ENCODE peak calls at places on chromosomes 6 and 20, in ten cellular contexts. U is ovary, C is Karpas-422, A is right lobe of liver, B is lower lobe of right lung, F is neural progenitor cell, X is left ventricle myocardium inferior, J is tibial artery, I is pancreas, L is mammary epithelial cell. M is an unnamed sample.
A peak's percentile ranks its signal among the peaks of the same experiment; 100 is the strongest.

GRCh38 chr6:13304580-13305255 is 23.6 kb downstream of the TBC1D7 start:
- DNase-seq in U (no peak), C (peak; percentile 51), A (no peak), B (no peak), F (no peak), X (no peak), J (no peak), I (no peak), L (no peak), M (peak; percentile 28)

GRCh38 chr6:35780719-35781118 is at the start of gene CLPSL1:
- DNase-seq in U (no peak), C (no peak), A (no peak), B (no peak), F (no peak), X (no peak), J (no peak), I (no peak), L (no peak), M (no peak)

GRCh38 chr6:45415315-45415714 is 37.6 kb upstream of the SUPT3H start:
- DNase-seq in U (no peak), C (no peak), A (no peak), B (no peak), F (no peak), X (no peak), J (no peak), I (no peak), L (no peak), M (no peak)

GRCh38 chr6:44006123-44006871 is 121.0 kb downstream of the MRPL14 start:
- DNase-seq in U (no peak), C (no peak), A (peak; percentile 35), B (no peak), F (no peak), X (no peak), J (peak; percentile 39), I (no peak), L (no peak), M (no peak)

GRCh38 chr6:219019-219570 is 73.2 kb upstream of the DUSP22 start:
- DNase-seq in U (no peak), C (peak; percentile 38), A (no peak), B (no peak), F (peak; percentile 1), X (no peak), J (no peak), I (no peak), L (no peak), M (no peak)

GRCh38 chr6:107646176-107646575 is 156.3 kb downstream of the SOBP start:
- DNase-seq in U (no peak), C (no peak), A (no peak), B (peak; percentile 77), F (no peak), X (peak; percentile 72), J (peak; percentile 72), I (no peak), L (no peak), M (peak; percentile 89)

GRCh38 chr6:6057442-6058053 is 50.8 kb upstream of the NRN1 start:
- DNase-seq in U (no peak), C (peak; percentile 88), A (no peak), B (no peak), F (peak; percentile 57), X (no peak), J (no peak), I (no peak), L (peak; percentile 36), M (no peak)

GRCh38 chr20:2693286-2693995 is 861 bp downstream of the EBF4 start:
- DNase-seq in U (peak; percentile 75), C (no peak), A (no peak), B (no peak), F (peak; percentile 77), X (peak; percentile 44), J (peak; percentile 66), I (peak; percentile 57), L (no peak), M (no peak)

GRCh38 chr6:41634657-41635056 is 3.6 kb upstream of the MDFI start:
- DNase-seq in U (no peak), C (no peak), A (peak; percentile 46), B (peak; percentile 27), F (peak; percentile 51), X (no peak), J (no peak), I (no peak), L (no peak), M (no peak)

GRCh38 chr6:41637179-41638001 is 878 bp upstream of the MDFI start:
- DNase-seq in U (no peak), C (no peak), A (no peak), B (peak; percentile 48), F (peak; percentile 62), X (no peak), J (no peak), I (no peak), L (peak; percentile 46), M (no peak)

GRCh38 chr6:41636803-41637178 is 1.5 kb upstream of the MDFI start:
- DNase-seq in U (peak; percentile 46), C (no peak), A (peak; percentile 59), B (peak; percentile 71), F (peak; percentile 37), X (no peak), J (no peak), I (peak; percentile 76), L (peak; percentile 91), M (no peak)

GRCh38 chr6:41633235-41633634 is 5.0 kb upstream of the MDFI start:
- DNase-seq in U (no peak), C (no peak), A (no peak), B (no peak), F (no peak), X (no peak), J (no peak), I (no peak), L (no peak), M (no peak)

GRCh38 chr6:41635365-41635764 is 2.9 kb upstream of the MDFI start:
- DNase-seq in U (no peak), C (no peak), A (peak; percentile 19), B (peak; percentile 25), F (no peak), X (no peak), J (no peak), I (no peak), L (no peak), M (no peak)
- H3K27me3 ChIP-seq in U (no peaks in the 10 kb centered on the region), C (no peaks in the 10 kb centered on the region), A (peaks cover 7% of the 10 kb centered on the region), B (peaks cover 28% of the 10 kb centered on the region), F (peaks cover 75% of the 10 kb centered on the region), X (peaks cover 61% of the 10 kb centered on the region), J (peaks cover 5% of the 10 kb centered on the region), I (peaks cover 14% of the 10 kb centered on the region), L (no peaks in the 10 kb centered on the region), M (peaks cover 4% of the 10 kb centered on the region)

GRCh38 chr6:168133707-168134398 is 54.8 kb upstream of the FRMD1 start:
- DNase-seq in U (no peak), C (no peak), A (no peak), B (no peak), F (no peak), X (no peak), J (no peak), I (no peak), L (no peak), M (peak; percentile 54)

GRCh38 chr6:168134399-168135201 is 55.6 kb upstream of the FRMD1 start:
- DNase-seq in U (no peak), C (no peak), A (no peak), B (no peak), F (no peak), X (no peak), J (no peak), I (no peak), L (no peak), M (peak; percentile 51)

GRCh38 chr6:168131464-168132415 is 52.7 kb upstream of the FRMD1 start:
- DNase-seq in U (no peak), C (no peak), A (no peak), B (no peak), F (peak; percentile 56), X (no peak), J (no peak), I (no peak), L (no peak), M (peak; percentile 43)

GRCh38 chr6:168132531-168133184 is 53.6 kb upstream of the FRMD1 start:
- DNase-seq in U (peak; percentile 62), C (no peak), A (no peak), B (no peak), F (peak; percentile 88), X (peak; percentile 69), J (no peak), I (no peak), L (no peak), M (peak; percentile 66)

DNA sequence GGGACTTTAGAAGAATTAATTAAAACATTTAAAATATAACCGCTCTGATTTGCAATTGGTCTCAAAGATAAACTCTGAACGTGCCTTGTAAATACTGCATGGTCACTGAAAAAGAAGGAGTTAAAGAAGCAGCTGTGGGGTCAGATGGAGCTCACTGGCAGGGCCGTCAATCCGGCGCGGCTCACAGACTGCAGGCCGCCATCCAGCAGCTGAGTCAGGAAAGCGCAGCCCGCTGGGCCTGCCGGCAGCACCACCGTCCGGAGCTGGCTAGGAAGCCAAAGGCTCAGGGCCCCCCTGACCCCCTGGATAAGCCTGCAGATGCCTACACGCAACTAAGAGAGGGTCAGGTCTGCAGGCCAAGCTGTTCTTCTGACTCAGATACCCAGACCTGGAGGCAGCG is 54.2 kb upstream of the FRMD1 start:
- DNase-seq in U (peak; percentile 67), C (no peak), A (no peak), B (no peak), F (peak; percentile 56), X (peak; percentile 52), J (no peak), I (no peak), L (no peak), M (peak; percentile 66)
- H3K4me1 ChIP-seq in U (peaks cover 7% of the 10 kb centered on the region), C (no peaks in the 10 kb centered on the region), A (no peaks in the 10 kb centered on the region), B (peaks cover 4% of the 10 kb centered on the region), F (peaks cover 22% of the 10 kb centered on the region), X (peaks cover 27% of the 10 kb centered on the region), J (no peaks in the 10 kb centered on the region), I (no peaks in the 10 kb centered on the region), L (no peaks in the 10 kb centered on the region), M (no peaks in the 10 kb centered on the region)

GRCh38 chr6:9632026-9632425 is 782.8 kb downstream of the TFAP2A start:
- DNase-seq in U (no peak), C (no peak), A (no peak), B (no peak), F (no peak), X (no peak), J (no peak), I (no peak), L (no peak), M (no peak)

GRCh38 chr6:9628819-9629218 is 786.1 kb downstream of the TFAP2A start:
- DNase-seq in U (no peak), C (no peak), A (no peak), B (no peak), F (no peak), X (no peak), J (no peak), I (no peak), L (peak; percentile 60), M (no peak)

GRCh38 chr6:9638861-9639260 is 776.0 kb downstream of the TFAP2A start:
- DNase-seq in U (no peak), C (no peak), A (no peak), B (no peak), F (no peak), X (no peak), J (no peak), I (no peak), L (no peak), M (no peak)

GRCh38 chr6:9634776-9635175 is 780.1 kb downstream of the TFAP2A start:
- DNase-seq in U (no peak), C (no peak), A (no peak), B (no peak), F (no peak), X (no peak), J (no peak), I (no peak), L (no peak), M (no peak)
- H3K9me3 ChIP-seq in U (no peaks in the 10 kb centered on the region), C (peaks cover 3% of the 10 kb centered on the region), A (no peaks in the 10 kb centered on the region), B (no peaks in the 10 kb centered on the region), F (no peaks in the 10 kb centered on the region), X (peaks cover 27% of the 10 kb centered on the region), J (peaks cover 7% of the 10 kb centered on the region), I (no peaks in the 10 kb centered on the region), L (no peaks in the 10 kb centered on the region), M (peaks cover 4% of the 10 kb centered on the region)

GRCh38 chr6:117270960-117271507 is 5.7 kb downstream of the VGLL2 start:
- DNase-seq in U (no peak), C (no peak), A (no peak), B (no peak), F (no peak), X (no peak), J (no peak), I (peak; percentile 8), L (no peak), M (no peak)
- H3K27me3 ChIP-seq in U (no peaks in the 10 kb centered on the region), C (no peaks in the 10 kb centered on the region), A (peaks cover 44% of the 10 kb centered on the region), B (peaks cover 84% of the 10 kb centered on the region), F (peaks cover 100% of the 10 kb centered on the region), X (peaks cover 100% of the 10 kb centered on the region), J (no peaks in the 10 kb centered on the region), I (peaks cover 72% of the 10 kb centered on the region), L (peaks cover 83% of the 10 kb centered on the region), M (peaks cover 47% of the 10 kb centered on the region)